ENCODE peak calls at places on chromosomes 4 and X, in four cellular contexts. L is epithelial cell of esophagus; Q is GM20000; I is CD8-positive, alpha-beta T cell. K is an unnamed sample.

GRCh38 chrX:103780701-103781402 is 4.2 kb downstream of the PLP1 start:
- DNase-seq in Q (no peak), L (no peak), I (no peak), K (no peak)

GRCh38 chr4:159273126-159273438 is 170.2 kb downstream of the RAPGEF2 start:
- DNase-seq in I (no peak), Q (no peak), L (no peak), K (peak; percentile 52)

GRCh38 chr4:185265942-185266341 is 56.5 kb downstream of the SNX25 start:
- DNase-seq in I (no peak), Q (no peak), L (peak; percentile 17), K (peak; percentile 41)

GRCh38 chr4:111475001-111475400 is 670.3 kb upstream of the FAM241A start:
- DNase-seq in Q (no peak), I (no peak), L (peak; percentile 63), K (peak; percentile 56)

GRCh38 chr4:138959421-138959820 is 56.2 kb upstream of the NOCT start:
- DNase-seq in L (no peak), I (no peak), Q (no peak), K (peak; percentile 47)

GRCh38 chr4:133865606-133866327 is 335.8 kb downstream of the PABPC4L start:
- DNase-seq in L (peak; percentile 84), I (no peak), Q (no peak), K (peak; percentile 93)

GRCh38 chrX:120250522-120251271 is at the start of gene ZBTB33:
- DNase-seq in L (peak; percentile 92), I (peak; percentile 86), Q (peak; percentile 86), K (peak; percentile 93)

GRCh38 chr4:153295131-153295755 is 49.2 kb upstream of the MND1 start:
- DNase-seq in I (no peak), L (peak; percentile 49), Q (no peak), K (no peak)

GRCh38 chr4:89836897-89837384 is at the start of gene SNCA:
- DNase-seq in I (peak; percentile 21), Q (peak; percentile 37), L (peak; percentile 85), K (no peak)

GRCh38 chr4:77959566-77960338 is 97.1 kb downstream of the MRPL1 start:
- DNase-seq in Q (peak; percentile 25), I (no peak), L (peak; percentile 69), K (peak; percentile 83)

GRCh38 chr4:139556735-139557505 is 901 bp upstream of the SETD7 start:
- DNase-seq in Q (peak; percentile 43), L (peak; percentile 53), I (peak; percentile 57), K (no peak)

GRCh38 chr4:170497105-170497504 is 407.3 kb upstream of the AADAT start:
- DNase-seq in I (no peak), Q (peak; percentile 21), L (no peak), K (no peak)

GRCh38 chr4:189981970-189982369 is 41.3 kb downstream of the FRG1 start:
- DNase-seq in Q (no peak), I (no peak), L (no peak), K (no peak)

GRCh38 chr4:176422031-176422430 is 102.3 kb downstream of the SPCS3 start:
- DNase-seq in L (peak; percentile 53), Q (no peak), I (no peak), K (no peak)

GRCh38 chr4:101264993-101265815 is 82.1 kb downstream of the PPP3CA start:
- DNase-seq in I (no peak), Q (no peak), L (peak; percentile 68), K (no peak)

GRCh38 chr4:154779362-154779947 is 1.6 kb upstream of the RBM46 start:
- DNase-seq in L (peak; percentile 59), I (no peak), Q (peak; percentile 37), K (peak; percentile 73)

GRCh38 chrX:17160971-17161370 is 214.0 kb upstream of the NHS start:
- DNase-seq in Q (no peak), L (peak; percentile 5), I (no peak), K (no peak)

GRCh38 chr4:128353791-128354190 is 66.2 kb upstream of the PGRMC2 start:
- DNase-seq in L (no peak), Q (no peak), I (no peak), K (peak; percentile 4)

GRCh38 chr4:48899950-48900349 is 6.6 kb downstream of the OCIAD2 start:
- DNase-seq in I (no peak), Q (no peak), L (no peak), K (peak; percentile 26)

GRCh38 chr4:76224193-76224592 is 10.6 kb upstream of the SCARB2 start:
- DNase-seq in L (no peak), I (no peak), Q (no peak), K (no peak)

GRCh38 chr4:53649357-53649756 is 58.1 kb upstream of the LNX1 start:
- DNase-seq in L (no peak), I (no peak), Q (no peak), K (no peak)
- TF ChIP-seq CTCF in L (no peak), I (no peak), Q (no peak), K (no peak)

GRCh38 chr4:73311428-73311827 is 52.8 kb upstream of the ANKRD17 start:
- DNase-seq in Q (peak; percentile 3), I (no peak), L (peak; percentile 41), K (peak; percentile 64)
- TF ChIP-seq CTCF in Q (no peak), I (peak; percentile 37), L (peak; percentile 17), K (peak; percentile 25)

GRCh38 chr4:62927574-62927973 is 1481.7 kb downstream of the TECRL start:
- DNase-seq in L (no peak), Q (no peak), I (no peak), K (no peak)
- TF ChIP-seq CTCF in L (no peak), Q (no peak), I (no peak), K (no peak)

DNA sequence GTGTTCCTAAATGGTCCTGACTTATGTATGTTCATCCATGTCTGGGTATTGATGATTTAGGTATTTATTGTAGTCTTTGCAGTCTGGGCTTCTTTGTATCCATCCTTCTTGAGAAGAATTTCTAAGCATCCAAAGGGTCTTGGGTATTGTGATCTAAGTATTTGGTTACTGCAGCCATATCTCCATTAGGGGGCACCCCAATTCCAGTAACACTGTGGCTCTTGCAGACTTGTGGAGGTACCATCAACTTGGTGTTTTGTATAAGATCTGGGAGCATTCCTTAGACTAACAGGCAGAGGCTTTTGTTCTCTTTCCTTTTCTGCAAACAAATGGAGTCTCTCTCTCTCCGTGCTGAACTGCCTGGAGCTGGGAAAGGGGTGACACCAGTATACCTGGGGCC is 113.7 kb upstream of the NEXMIF start:
- DNase-seq in I (no peak), Q (peak; percentile 3), L (peak; percentile 7), K (peak; percentile 30)
- TF ChIP-seq CTCF in I (no peak), Q (no peak), L (no peak), K (peak; percentile 29)

GRCh38 chr4:186936496-186937375 is 213.1 kb upstream of the FAT1 start:
- DNase-seq in Q (no peak), L (peak; percentile 84), I (no peak), K (peak; percentile 24)
- TF ChIP-seq CTCF in Q (no peak), L (peak; percentile 37), I (no peak), K (no peak)

DNA sequence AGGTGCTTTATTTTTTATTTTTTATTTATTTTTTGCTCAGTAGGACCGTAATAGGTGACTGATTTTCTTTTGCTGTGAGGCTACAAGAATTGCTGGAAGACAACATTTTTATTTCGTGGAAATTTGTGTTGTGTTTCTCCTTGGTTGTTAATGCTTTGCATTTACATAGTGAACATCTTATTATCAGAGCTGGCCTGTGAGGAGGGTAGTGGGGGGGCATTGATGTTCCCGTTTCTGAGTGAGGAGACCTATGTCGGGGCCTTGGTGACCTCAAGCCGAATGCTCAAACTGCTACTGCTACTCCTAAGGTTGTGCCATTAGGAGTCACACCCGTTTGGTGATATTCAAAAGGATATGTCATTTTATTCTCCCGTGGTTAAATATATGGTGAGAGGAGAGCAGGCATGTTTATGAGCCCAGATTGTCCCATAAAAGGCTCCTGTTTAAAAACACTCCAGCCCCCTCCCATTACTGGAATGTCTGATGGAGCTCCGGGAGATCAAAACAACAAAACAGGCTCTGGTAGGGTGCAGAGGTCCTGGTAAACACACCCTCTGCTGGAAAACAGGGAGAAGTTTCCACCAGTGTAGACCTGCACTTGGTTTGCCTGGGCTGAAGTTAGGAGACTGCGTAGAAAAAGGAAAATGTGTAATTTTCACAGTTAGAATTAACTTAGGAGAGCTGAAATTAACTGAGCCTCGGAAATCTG is 5.6 kb downstream of the PDGFRA start:
- DNase-seq in I (no peak), L (no peak), Q (no peak), K (peak; percentile 42)
- TF ChIP-seq CTCF in I (no peak), L (no peak), Q (no peak), K (peak; percentile 36)

GRCh38 chr4:98928505-98929340 is at the start of gene EIF4E:
- DNase-seq in I (peak; percentile 99), L (peak; percentile 99), Q (peak; percentile 91), K (peak; percentile 99)
- TF ChIP-seq CTCF in I (peak; percentile 32), L (no peak), Q (peak; percentile 30), K (peak; percentile 25)

GRCh38 chr4:125316781-125317525 is 2.2 kb downstream of the FAT4 start:
- DNase-seq in L (peak; percentile 37), Q (no peak), I (no peak), K (peak; percentile 32)

GRCh38 chr4:125315571-125316390 is 1.0 kb downstream of the FAT4 start:
- DNase-seq in L (peak; percentile 58), Q (peak; percentile 21), I (no peak), K (peak; percentile 60)

GRCh38 chr4:125319311-125319710 is 4.6 kb downstream of the FAT4 start:
- DNase-seq in L (no peak), Q (no peak), I (no peak), K (peak; percentile 17)

GRCh38 chr4:125316391-125316780 is 1.6 kb downstream of the FAT4 start:
- DNase-seq in I (no peak), Q (peak; percentile 12), L (peak; percentile 77), K (no peak)

DNA sequence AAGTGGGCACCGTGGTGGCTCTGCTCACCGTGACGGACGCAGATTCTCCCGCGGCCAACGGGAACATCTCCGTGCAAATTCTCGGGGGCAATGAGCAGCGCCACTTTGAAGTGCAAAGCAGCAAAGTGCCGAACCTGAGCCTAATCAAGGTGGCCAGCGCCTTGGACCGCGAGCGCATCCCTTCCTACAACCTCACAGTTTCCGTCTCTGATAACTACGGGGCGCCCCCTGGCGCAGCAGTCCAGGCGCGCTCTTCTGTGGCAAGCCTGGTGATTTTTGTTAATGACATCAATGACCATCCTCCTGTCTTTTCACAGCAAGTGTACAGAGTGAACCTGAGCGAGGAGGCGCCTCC is 2.7 kb downstream of the FAT4 start:
- DNase-seq in I (no peak), Q (no peak), L (peak; percentile 65), K (peak; percentile 49)
- TF ChIP-seq CTCF in I (no peak), Q (no peak), L (peak; percentile 61), K (peak; percentile 67)

GRCh38 chr4:67873116-67873515 is 10.7 kb downstream of the TMPRSS11D start:
- DNase-seq in I (no peak), L (peak; percentile 77), Q (no peak), K (peak; percentile 3)

GRCh38 chr4:67875011-67875410 is 8.8 kb downstream of the TMPRSS11D start:
- DNase-seq in Q (no peak), I (no peak), L (peak; percentile 57), K (peak; percentile 9)

GRCh38 chr4:67869580-67870190 is 14.1 kb downstream of the TMPRSS11D start:
- DNase-seq in Q (no peak), L (peak; percentile 57), I (no peak), K (no peak)

GRCh38 chr4:67877086-67877485 is 6.7 kb downstream of the TMPRSS11D start:
- DNase-seq in I (no peak), Q (no peak), L (no peak), K (no peak)

GRCh38 chr4:67871867-67872266 is 11.9 kb downstream of the TMPRSS11D start:
- DNase-seq in L (peak; percentile 80), Q (peak; percentile 32), I (no peak), K (peak; percentile 66)
- TF ChIP-seq CTCF in L (peak; percentile 54), Q (peak; percentile 25), I (no peak), K (peak; percentile 63)

K was measured in fibroblast of the aortic adventitia.